ENCODE peak calls at places on chromosomes 11 and 22, in four cellular contexts. One of them, this sample, is unnamed.

GRCh38 chr11:72740562-72741428 is 11.4 kb downstream of the ARAP1 start:
- DNase-seq in mammary epithelial cell: no peak
- DNase-seq in NT2/D1: no peak
- DNase-seq in neuronal stem cell: no peak
- DNase-seq in this sample: no peak

GRCh38 chr22:26798433-26799065 is 141.2 kb downstream of the MIAT start:
- DNase-seq in mammary epithelial cell: no peak
- DNase-seq in NT2/D1: no peak
- DNase-seq in neuronal stem cell: no peak
- DNase-seq in this sample: no peak

GRCh38 chr11:44319552-44320288 is 9.8 kb upstream of the ALX4 start:
- DNase-seq in mammary epithelial cell: peak; percentile 35
- DNase-seq in NT2/D1: no peak
- DNase-seq in neuronal stem cell: no peak
- DNase-seq in this sample: no peak

GRCh38 chr11:117919326-117920275 is 9.6 kb downstream of the TMPRSS13 start:
- DNase-seq in mammary epithelial cell: peak; percentile 27
- DNase-seq in NT2/D1: no peak
- DNase-seq in neuronal stem cell: no peak
- DNase-seq in this sample: no peak

GRCh38 chr11:31050061-31050790 is 319.3 kb downstream of the DCDC1 start:
- DNase-seq in mammary epithelial cell: no peak
- DNase-seq in NT2/D1: no peak
- DNase-seq in neuronal stem cell: no peak
- DNase-seq in this sample: no peak

GRCh38 chr11:96328395-96329010 is 14.5 kb downstream of the MAML2 start:
- DNase-seq in mammary epithelial cell: peak; percentile 75
- DNase-seq in NT2/D1: no peak
- DNase-seq in neuronal stem cell: no peak
- DNase-seq in this sample: no peak

GRCh38 chr11:111557425-111558111 is 17.0 kb downstream of the LAYN start:
- DNase-seq in mammary epithelial cell: peak; percentile 89
- DNase-seq in NT2/D1: no peak
- DNase-seq in neuronal stem cell: no peak
- DNase-seq in this sample: no peak

GRCh38 chr11:12236744-12237101 is 126.3 kb downstream of the MICAL2 start:
- DNase-seq in mammary epithelial cell: no peak
- DNase-seq in NT2/D1: no peak
- DNase-seq in neuronal stem cell: no peak
- DNase-seq in this sample: no peak

GRCh38 chr11:84914511-84914910 is 712.6 kb downstream of the DLG2 start:
- DNase-seq in mammary epithelial cell: no peak
- DNase-seq in NT2/D1: no peak
- DNase-seq in neuronal stem cell: no peak
- DNase-seq in this sample: no peak

GRCh38 chr22:27344546-27344945 is 457.0 kb downstream of the MN1 start:
- DNase-seq in mammary epithelial cell: no peak
- DNase-seq in NT2/D1: no peak
- DNase-seq in neuronal stem cell: no peak
- DNase-seq in this sample: no peak

GRCh38 chr22:42655693-42656092 is 6.5 kb upstream of the CYB5R3 start:
- DNase-seq in mammary epithelial cell: no peak
- DNase-seq in NT2/D1: no peak
- DNase-seq in neuronal stem cell: no peak
- DNase-seq in this sample: no peak

DNA sequence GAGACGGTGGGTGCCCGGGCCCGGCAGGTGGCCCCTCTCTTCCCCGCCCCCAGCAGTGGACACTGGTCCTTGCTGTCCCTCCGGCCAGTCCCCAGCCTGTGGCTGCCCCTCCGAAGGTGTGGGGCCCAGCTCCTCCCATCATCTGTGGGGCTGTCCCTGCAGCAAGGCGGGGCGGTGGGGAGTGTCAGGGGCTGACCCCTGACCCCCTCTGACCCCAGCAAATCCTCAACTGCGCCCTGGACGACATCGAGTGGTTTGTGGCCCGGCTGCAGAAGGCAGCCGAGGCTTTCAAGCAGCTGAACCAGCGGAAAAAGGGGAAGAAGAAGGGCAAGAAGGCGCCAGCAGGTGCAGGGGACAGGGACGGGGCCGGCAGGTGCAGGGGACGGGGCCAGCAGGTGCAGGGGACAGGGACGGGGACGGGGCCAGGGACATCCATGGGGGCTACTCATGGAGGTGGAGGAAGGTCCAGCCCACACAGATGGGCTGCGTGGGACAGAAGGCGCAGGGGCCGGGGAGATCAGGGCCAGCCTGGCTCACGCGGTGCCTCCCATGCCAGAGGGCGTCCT is 15.4 kb downstream of the EPS8L2 start:
- DNase-seq in mammary epithelial cell: no peak
- DNase-seq in NT2/D1: no peak
- DNase-seq in neuronal stem cell: no peak
- DNase-seq in this sample: no peak
- H3K4me3 ChIP-seq in mammary epithelial cell: no peak overlapping the region
- H3K4me3 ChIP-seq in NT2/D1: no peak overlapping the region
- H3K4me3 ChIP-seq in neuronal stem cell: no peak overlapping the region
- H3K4me3 ChIP-seq in this sample: no peak overlapping the region

DNA sequence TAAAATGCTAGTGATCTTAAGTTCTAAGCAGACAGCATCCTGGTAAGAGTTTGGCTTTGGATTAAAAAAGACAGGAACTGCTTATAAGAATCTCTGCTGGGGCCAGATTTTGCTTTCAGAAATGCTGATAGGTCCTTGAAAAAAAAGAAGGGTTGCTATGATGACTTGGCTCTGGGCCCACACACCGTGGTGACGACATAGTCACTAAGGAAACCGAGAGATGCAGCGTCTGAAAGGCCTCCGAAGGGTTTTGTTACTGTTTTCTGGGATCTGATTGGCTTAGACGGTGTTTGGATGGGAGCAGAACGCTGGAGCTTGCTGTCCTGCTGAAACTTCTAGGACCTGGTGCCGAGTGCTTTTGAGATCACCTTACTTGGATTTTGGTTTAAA is 8.4 kb downstream of the FAM118A start:
- DNase-seq in mammary epithelial cell: peak; percentile 79
- DNase-seq in NT2/D1: no peak
- DNase-seq in neuronal stem cell: no peak
- DNase-seq in this sample: no peak
- H3K9ac ChIP-seq in mammary epithelial cell: peak overlapping the region; percentile 60
- H3K9ac ChIP-seq in NT2/D1: no peak overlapping the region
- H3K9ac ChIP-seq in neuronal stem cell: no peak overlapping the region
- H3K9ac ChIP-seq in this sample: no peak overlapping the region

GRCh38 chr11:86802601-86803051 is 2.3 kb downstream of the PRSS23 start:
- DNase-seq in mammary epithelial cell: peak; percentile 78
- DNase-seq in NT2/D1: peak; percentile 33
- DNase-seq in neuronal stem cell: no peak
- DNase-seq in this sample: peak; percentile 53

GRCh38 chr11:86802146-86802545 is 1.8 kb downstream of the PRSS23 start:
- DNase-seq in mammary epithelial cell: peak; percentile 60
- DNase-seq in NT2/D1: no peak
- DNase-seq in neuronal stem cell: no peak
- DNase-seq in this sample: no peak

GRCh38 chr11:86799680-86800075 is 664 bp upstream of the PRSS23 start:
- DNase-seq in mammary epithelial cell: no peak
- DNase-seq in NT2/D1: no peak
- DNase-seq in neuronal stem cell: no peak
- DNase-seq in this sample: no peak

GRCh38 chr11:86800076-86800955 is at the start of gene PRSS23:
- DNase-seq in mammary epithelial cell: peak; percentile 57
- DNase-seq in NT2/D1: peak; percentile 15
- DNase-seq in neuronal stem cell: peak; percentile 79
- DNase-seq in this sample: no peak

DNA sequence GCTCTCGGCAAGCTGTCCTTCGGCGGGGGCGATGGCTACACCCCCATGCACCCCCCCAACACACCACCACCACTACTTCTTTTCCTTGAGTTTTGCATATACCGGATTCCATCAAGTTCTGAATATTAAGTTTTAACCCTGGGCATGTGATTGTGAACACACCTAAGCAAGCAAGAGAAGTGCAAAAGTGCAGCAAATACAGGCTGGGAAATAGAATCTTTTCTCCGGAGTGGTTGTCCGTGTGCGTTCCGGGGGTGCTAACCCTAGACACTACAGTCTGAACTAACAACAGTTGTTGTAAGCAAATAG is 568 bp downstream of the PRSS23 start:
- DNase-seq in mammary epithelial cell: no peak
- DNase-seq in NT2/D1: no peak
- DNase-seq in neuronal stem cell: no peak
- DNase-seq in this sample: no peak
- H3K4me3 ChIP-seq in mammary epithelial cell: peak overlapping the region; percentile 64
- H3K4me3 ChIP-seq in NT2/D1: peak overlapping the region; percentile 57
- H3K4me3 ChIP-seq in neuronal stem cell: peak overlapping the region; percentile 87
- H3K4me3 ChIP-seq in this sample: peak overlapping the region; percentile 65

DNA sequence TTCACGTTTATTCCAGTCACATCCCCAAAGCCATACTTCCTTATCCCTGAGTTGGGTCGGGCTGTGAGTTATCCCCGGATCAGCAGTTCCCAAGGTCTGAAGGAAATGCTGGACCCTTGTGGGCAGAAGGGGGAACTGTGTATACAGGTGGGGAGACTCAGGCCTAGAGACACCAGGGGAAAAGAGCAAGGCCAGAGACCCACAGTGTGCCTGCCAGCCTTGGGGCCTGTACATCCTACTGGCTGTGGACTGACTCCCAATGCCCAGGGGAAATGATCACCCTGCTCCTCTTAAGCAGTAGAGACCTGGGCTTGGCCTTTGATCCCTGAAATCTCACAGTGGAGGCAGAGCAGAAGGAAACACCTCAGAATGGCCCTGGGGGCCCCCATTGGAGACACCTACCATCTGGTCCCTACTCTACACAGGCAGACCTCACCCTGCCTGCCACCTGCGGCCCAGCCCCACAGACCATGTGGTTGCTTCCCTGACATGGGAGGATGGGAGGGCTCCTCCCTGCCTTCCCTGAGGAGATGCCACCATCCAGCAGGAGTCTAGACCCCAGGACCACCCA is 1.3 kb downstream of the SELENOM start:
- DNase-seq in mammary epithelial cell: no peak
- DNase-seq in NT2/D1: no peak
- DNase-seq in neuronal stem cell: no peak
- DNase-seq in this sample: no peak
- H3K9ac ChIP-seq in mammary epithelial cell: no peak overlapping the region
- H3K9ac ChIP-seq in NT2/D1: no peak overlapping the region
- H3K9ac ChIP-seq in neuronal stem cell: peak overlapping the region; percentile 45
- H3K9ac ChIP-seq in this sample: peak overlapping the region; percentile 95

DNA sequence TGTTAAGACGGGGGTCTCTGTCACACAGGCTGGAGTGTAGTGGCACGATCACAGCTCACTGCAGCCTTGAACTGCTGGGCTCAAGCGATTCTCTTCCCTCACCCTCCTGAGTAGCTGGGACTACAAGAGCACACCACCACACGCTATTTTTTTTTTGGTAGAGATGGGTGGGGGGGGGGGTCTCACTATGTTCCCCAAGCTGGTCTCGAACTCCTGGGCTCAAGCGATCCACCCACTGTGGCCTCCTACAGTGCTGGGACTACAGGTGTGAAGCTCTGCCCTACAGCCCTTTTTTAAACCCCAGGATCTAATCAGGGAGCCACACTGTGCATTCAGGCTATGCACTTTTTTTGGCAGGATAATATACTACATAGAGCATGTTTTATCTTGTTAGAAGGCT is 1.4 kb upstream of the DHCR7 start:
- DNase-seq in mammary epithelial cell: peak; percentile 22
- DNase-seq in NT2/D1: no peak
- DNase-seq in neuronal stem cell: no peak
- DNase-seq in this sample: no peak
- H3K4me3 ChIP-seq in mammary epithelial cell: peak overlapping the region; percentile 97
- H3K4me3 ChIP-seq in NT2/D1: peak overlapping the region; percentile 88
- H3K4me3 ChIP-seq in neuronal stem cell: peak overlapping the region; percentile 88
- H3K4me3 ChIP-seq in this sample: peak overlapping the region; percentile 93

DNA sequence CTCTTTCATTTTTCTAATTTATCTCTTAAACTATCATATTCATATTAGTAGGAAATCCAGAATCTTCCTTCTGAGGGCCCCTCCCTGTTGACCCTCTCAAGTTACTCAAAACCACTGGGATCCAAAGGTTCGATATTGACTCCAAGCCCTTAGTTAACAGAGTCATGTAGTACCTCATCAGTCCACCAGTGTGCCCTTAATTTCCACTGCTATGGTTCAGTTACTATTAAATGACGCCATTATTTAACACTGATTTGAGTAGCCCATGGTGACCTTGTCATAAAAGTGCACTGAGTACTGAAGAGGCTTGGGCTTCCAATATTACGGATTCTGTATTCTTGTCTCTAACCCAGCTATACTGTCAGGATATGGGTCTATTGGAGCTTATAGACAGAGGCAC is 91.9 kb upstream of the MS4A8 start:
- DNase-seq in mammary epithelial cell: no peak
- DNase-seq in NT2/D1: no peak
- DNase-seq in neuronal stem cell: no peak
- DNase-seq in this sample: no peak
- H3K9ac ChIP-seq in mammary epithelial cell: no peak overlapping the region
- H3K9ac ChIP-seq in NT2/D1: no peak overlapping the region
- H3K9ac ChIP-seq in neuronal stem cell: no peak overlapping the region
- H3K9ac ChIP-seq in this sample: no peak overlapping the region

GRCh38 chr11:10415817-10416392 is 39.2 kb upstream of the AMPD3 start:
- DNase-seq in mammary epithelial cell: no peak
- DNase-seq in NT2/D1: no peak
- DNase-seq in neuronal stem cell: no peak
- DNase-seq in this sample: no peak
- H3K4me3 ChIP-seq in mammary epithelial cell: no peak overlapping the region
- H3K4me3 ChIP-seq in NT2/D1: no peak overlapping the region
- H3K4me3 ChIP-seq in neuronal stem cell: no peak overlapping the region
- H3K4me3 ChIP-seq in this sample: no peak overlapping the region

DNA sequence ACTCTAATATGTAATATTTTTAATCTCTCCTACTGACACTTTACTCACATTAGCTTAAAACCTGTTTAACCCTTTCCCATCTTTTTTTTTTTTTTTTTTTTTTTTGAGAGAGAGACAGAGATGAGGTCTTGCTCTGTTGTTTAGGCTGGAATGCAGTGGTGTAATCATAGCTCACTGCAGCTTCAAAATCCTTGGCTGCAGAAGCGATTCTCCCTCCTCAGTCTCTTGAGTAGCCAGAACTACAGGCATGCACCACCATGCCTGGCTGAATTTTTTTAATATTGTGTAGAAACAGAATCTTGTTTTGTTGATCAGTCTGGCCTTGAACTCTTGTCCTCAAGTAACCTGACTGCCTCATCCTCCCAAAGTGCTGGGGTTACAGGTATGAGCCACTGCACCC is 37.3 kb downstream of the PAMR1 start:
- DNase-seq in mammary epithelial cell: no peak
- DNase-seq in NT2/D1: no peak
- DNase-seq in neuronal stem cell: no peak
- DNase-seq in this sample: no peak
- H3K9ac ChIP-seq in mammary epithelial cell: no peak overlapping the region
- H3K9ac ChIP-seq in NT2/D1: no peak overlapping the region
- H3K9ac ChIP-seq in neuronal stem cell: no peak overlapping the region
- H3K9ac ChIP-seq in this sample: no peak overlapping the region